ENCODE peak calls at places on chromosomes 6 and 20, in six cellular contexts. J is naive thymus-derived CD8-positive, alpha-beta T cell; N is COR-L47; G is AG08395; K is GM04503; M is neural crest cell. F is an unnamed sample.

GRCh38 chr6:151702851-151703629 is 104.4 kb upstream of the ESR1 start:
- DNase-seq in G (no peak), N (no peak), K (no peak), M (no peak), J (no peak), F (no peak)

GRCh38 chr6:113693866-113694265 is 163.3 kb upstream of the MARCKS start:
- DNase-seq in M (no peak), N (no peak), K (no peak), G (no peak), J (no peak), F (no peak)

GRCh38 chr6:114419175-114419574 is 76.4 kb upstream of the HS3ST5 start:
- DNase-seq in M (no peak), J (no peak), N (no peak), G (no peak), K (no peak), F (no peak)

GRCh38 chr6:156901309-156902019 is 124.3 kb downstream of the ARID1B start:
- DNase-seq in K (no peak), N (no peak), M (no peak), G (no peak), J (no peak), F (no peak)

GRCh38 chr20:53097371-53097770 is 125.2 kb downstream of the TSHZ2 start:
- DNase-seq in G (no peak), N (no peak), K (no peak), J (no peak), M (no peak), F (no peak)

GRCh38 chr20:53967527-53967926 is 102.9 kb downstream of the BCAS1 start:
- DNase-seq in G (no peak), J (no peak), M (no peak), K (no peak), N (no peak), F (no peak)

GRCh38 chr6:168192195-168192900 is 113.3 kb upstream of the FRMD1 start:
- DNase-seq in J (no peak), K (no peak), M (no peak), G (no peak), N (peak; percentile 57), F (no peak)

GRCh38 chr20:32991386-32991785 is 12.8 kb downstream of the SUN5 start:
- DNase-seq in K (no peak), J (no peak), M (no peak), N (no peak), G (no peak), F (no peak)

GRCh38 chr6:98039876-98040605 is 757.0 kb upstream of the MMS22L start:
- DNase-seq in M (no peak), K (peak; percentile 3), N (peak; percentile 13), G (peak; percentile 25), J (no peak), F (peak; percentile 8)

GRCh38 chr6:10586302-10586701 is 65.2 kb downstream of the GCNT2 start:
- DNase-seq in K (no peak), G (no peak), J (no peak), M (no peak), N (no peak), F (no peak)

GRCh38 chr6:137867685-137868509 is 838 bp downstream of the TNFAIP3 start:
- DNase-seq in G (no peak), J (peak; percentile 78), N (no peak), K (no peak), M (peak; percentile 10), F (no peak)

GRCh38 chr20:53883098-53883762 is 187.2 kb downstream of the BCAS1 start:
- DNase-seq in M (no peak), G (no peak), K (no peak), J (no peak), N (no peak), F (no peak)

GRCh38 chr6:14206351-14206750 is 88.8 kb downstream of the CD83 start:
- DNase-seq in G (no peak), J (no peak), N (no peak), K (no peak), M (no peak), F (peak; percentile 14)

GRCh38 chr20:53258741-53259140 is 286.6 kb downstream of the TSHZ2 start:
- DNase-seq in N (no peak), G (no peak), M (no peak), J (no peak), K (no peak), F (no peak)

GRCh38 chr6:47187883-47188587 is 121.7 kb downstream of the TNFRSF21 start:
- DNase-seq in N (no peak), M (no peak), G (no peak), K (no peak), J (no peak), F (no peak)

GRCh38 chr6:44133003-44133931 is 5.9 kb downstream of the TMEM63B start:
- DNase-seq in M (peak; percentile 45), J (peak; percentile 55), K (no peak), N (peak; percentile 54), G (peak; percentile 55), F (peak; percentile 52)

GRCh38 chr6:13513606-13514502 is 26.5 kb upstream of the GFOD1 start:
- DNase-seq in G (no peak), J (no peak), N (no peak), K (no peak), M (no peak), F (no peak)

GRCh38 chr6:158852312-158853071 is 33.3 kb upstream of the EZR start:
- DNase-seq in M (no peak), K (no peak), G (no peak), N (no peak), J (no peak), F (no peak)

F was measured in fibroblast of pulmonary artery.